ENCODE peak calls at places on chromosomes 7 and 10, in seven cellular contexts. J is right atrium auricular region; H is EL; X is cerebellum; B is activated effector memory CD4-positive, alpha-beta T cell treated with anti-CD3 and anti-CD28 coated beads, Interleukin-2, amount 50 U/mL, for 16 hours; E is left ventricle myocardium inferior; I is sigmoid colon. A is an unnamed sample.

GRCh38 chr10:778626-779330 is 89.3 kb upstream of the DIP2C start:
- DNase-seq in J (peak), H (no peak), X (no peak), B (no peak), E (no peak), I (peak), A (no peak)

GRCh38 chr7:92841192-92841591 is 4.8 kb upstream of the CDK6 start:
- DNase-seq in J (no peak), H (peak), X (no peak), B (no peak), E (no peak), I (no peak), A (no peak)

GRCh38 chr10:36266923-36267322 is 624.8 kb upstream of the FZD8 start:
- DNase-seq in J (no peak), H (no peak), X (no peak), B (no peak), E (no peak), I (no peak), A (no peak)

GRCh38 chr7:72183835-72184234 is 228.3 kb downstream of the CALN1 start:
- DNase-seq in J (no peak), H (no peak), X (no peak), B (no peak), E (no peak), I (no peak), A (no peak)

GRCh38 chr10:63083904-63084689 is 49.0 kb upstream of the NRBF2 start:
- DNase-seq in J (peak), H (peak), X (peak), B (peak), E (peak), I (peak), A (no peak)

GRCh38 chr10:18681971-18682403 is 22.8 kb downstream of the ARL5B start:
- DNase-seq in J (no peak), H (peak), X (no peak), B (no peak), E (no peak), I (no peak), A (no peak)

GRCh38 chr7:141679014-141679413 is 23.0 kb downstream of the DENND11 start:
- DNase-seq in J (no peak), H (no peak), X (no peak), B (no peak), E (no peak), I (no peak), A (no peak)

GRCh38 chr10:89306019-89306418 is 4.2 kb downstream of the IFIT2 start:
- DNase-seq in J (no peak), H (no peak), X (no peak), B (no peak), E (no peak), I (no peak), A (no peak)

A was measured in kidney.